ENCODE peak calls at places on chromosomes 5 and 9, in four cellular contexts. H is astrocyte, K is HepG2, Z is fibroblast of lung. Q is an unnamed sample.

GRCh38 chr5:175344331-175345200 is 99.4 kb downstream of the DRD1 start:
- DNase-seq in H (peak; percentile 86), K (peak; percentile 11), Z (peak; percentile 8), Q (peak; percentile 3)

GRCh38 chr9:120931278-120932085 is 4.9 kb upstream of the TRAF1 start:
- DNase-seq in H (peak; percentile 69), K (no peak), Z (peak; percentile 66), Q (peak; percentile 85)

GRCh38 chr5:178234753-178235599 is 2.4 kb upstream of the PHYKPL start:
- DNase-seq in H (peak; percentile 20), K (peak; percentile 43), Z (peak; percentile 54), Q (peak; percentile 76)

GRCh38 chr5:1951165-1951816 is 68.6 kb upstream of the IRX4 start:
- DNase-seq in H (no peak), K (no peak), Z (no peak), Q (no peak)

GRCh38 chr9:131674425-131675421 is 65.2 kb downstream of the RAPGEF1 start:
- DNase-seq in H (no peak), K (no peak), Z (no peak), Q (no peak)

GRCh38 chr9:33297455-33297854 is 7.1 kb downstream of the NFX1 start:
- DNase-seq in H (no peak), K (no peak), Z (no peak), Q (no peak)

GRCh38 chr5:103218164-103218563 is 40.4 kb upstream of the MACIR start:
- DNase-seq in H (peak; percentile 94), K (peak; percentile 9), Z (peak; percentile 70), Q (peak; percentile 28)

GRCh38 chr9:1100192-1100591 is 50.0 kb downstream of the DMRT2 start:
- DNase-seq in H (no peak), K (no peak), Z (no peak), Q (no peak)

GRCh38 chr9:114538241-114538640 is 33.0 kb upstream of the WHRN start:
- DNase-seq in H (no peak), K (peak; percentile 37), Z (no peak), Q (no peak)

DNA sequence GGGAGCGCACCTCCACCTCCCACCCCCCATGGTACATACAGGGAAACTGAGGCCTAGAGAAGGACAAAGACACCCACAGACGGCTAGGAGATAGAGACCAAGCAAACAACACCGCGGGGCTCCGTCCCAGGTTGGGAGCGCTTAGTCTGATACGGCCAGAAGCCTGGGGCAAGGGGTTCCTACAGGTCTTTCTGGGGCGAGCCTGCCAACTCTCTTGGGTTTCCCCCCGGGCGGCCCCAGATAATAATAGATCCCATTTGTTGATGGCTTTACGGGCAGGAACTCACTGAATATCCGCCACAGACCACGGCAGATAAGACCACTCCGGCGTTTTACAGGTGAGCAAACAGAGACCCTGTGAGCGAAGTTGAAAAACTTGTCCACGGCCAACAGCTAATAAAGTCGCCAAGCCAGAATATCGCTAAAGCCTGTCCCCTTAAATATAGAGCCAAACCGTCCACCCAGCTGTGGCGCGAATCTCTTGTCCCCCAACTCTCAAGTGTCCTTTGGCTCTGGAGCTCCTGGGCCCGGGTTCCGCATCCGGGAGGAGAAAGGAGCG is 5.1 kb upstream of the EBF1 start:
- DNase-seq in H (no peak), K (no peak), Z (no peak), Q (no peak)
- TF ChIP-seq EZH2 in H (no peak), K (no peak), Z (no peak), Q (no peak)

GRCh38 chr9:135201711-135202110 is 114.2 kb downstream of the OLFM1 start:
- DNase-seq in H (no peak), K (no peak), Z (no peak), Q (no peak)
- H3K9me3 ChIP-seq in H (no peaks in the 10 kb centered on the region), K (no peaks in the 10 kb centered on the region), Z (no peaks in the 10 kb centered on the region), Q (no peaks in the 10 kb centered on the region)

DNA sequence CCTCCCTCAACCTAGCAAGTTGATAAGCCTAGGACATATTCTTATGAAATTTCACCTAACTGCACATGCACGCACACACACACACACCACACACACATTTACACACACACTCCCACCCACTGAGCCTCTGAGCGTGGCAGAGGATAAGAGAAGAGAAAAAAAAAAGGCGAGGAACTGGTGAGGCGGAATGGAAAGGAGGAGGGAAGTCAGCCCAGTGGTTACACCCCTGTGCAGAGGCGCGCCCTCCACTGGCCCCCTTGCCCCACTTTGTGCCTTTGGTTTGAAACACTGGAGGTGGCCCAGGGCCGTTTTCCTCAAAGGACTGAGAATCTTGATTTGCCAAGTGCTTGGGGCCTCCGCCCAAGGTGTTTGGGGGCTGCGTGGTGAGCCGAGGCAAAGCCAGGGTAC is 20.7 kb downstream of the NR2F1 start:
- DNase-seq in H (no peak), K (no peak), Z (no peak), Q (no peak)
- TF ChIP-seq EZH2 in H (no peak), K (no peak), Z (no peak), Q (no peak)

GRCh38 chr5:65932676-65933075 is 6.3 kb downstream of the ERBIN start:
- DNase-seq in H (no peak), K (no peak), Z (no peak), Q (no peak)

GRCh38 chr5:65933295-65933694 is 6.9 kb downstream of the ERBIN start:
- DNase-seq in H (no peak), K (no peak), Z (no peak), Q (no peak)

GRCh38 chr5:65943771-65944170 is 17.4 kb downstream of the ERBIN start:
- DNase-seq in H (no peak), K (no peak), Z (no peak), Q (no peak)

DNA sequence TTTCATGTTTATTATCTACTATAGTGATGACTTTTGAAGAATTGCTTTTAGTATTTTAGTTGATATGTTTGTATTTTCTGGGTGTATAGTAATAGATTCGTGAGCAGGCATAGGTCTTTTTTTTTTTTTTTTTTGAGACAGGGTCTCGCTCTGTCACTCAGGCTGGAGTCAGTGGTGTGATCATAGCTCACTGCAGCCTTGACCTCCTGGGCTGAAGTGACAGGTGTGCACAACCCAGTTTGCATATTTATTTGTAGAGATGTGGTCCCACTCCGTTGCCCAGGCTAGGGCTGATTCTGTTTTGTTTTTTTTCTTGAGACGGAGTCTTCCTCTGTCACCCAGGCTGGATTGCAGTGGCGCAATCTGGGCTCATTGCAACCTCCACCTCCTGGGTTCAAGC is 11.9 kb downstream of the ERBIN start:
- DNase-seq in H (no peak), K (no peak), Z (no peak), Q (no peak)
- H3K9me3 ChIP-seq in H (no peaks in the 10 kb centered on the region), K (no peaks in the 10 kb centered on the region), Z (no peaks in the 10 kb centered on the region), Q (no peaks in the 10 kb centered on the region)

GRCh38 chr5:154456540-154456939 is 10.7 kb downstream of the SAP30L start:
- DNase-seq in H (no peak), K (no peak), Z (no peak), Q (no peak)

GRCh38 chr5:154461531-154461930 is 15.7 kb downstream of the SAP30L start:
- DNase-seq in H (no peak), K (no peak), Z (no peak), Q (peak; percentile 70)

GRCh38 chr5:154464435-154464834 is 13.6 kb downstream of the HAND1 start:
- DNase-seq in H (no peak), K (no peak), Z (no peak), Q (no peak)

GRCh38 chr5:154459015-154459414 is 13.2 kb downstream of the SAP30L start:
- DNase-seq in H (no peak), K (no peak), Z (no peak), Q (no peak)

DNA sequence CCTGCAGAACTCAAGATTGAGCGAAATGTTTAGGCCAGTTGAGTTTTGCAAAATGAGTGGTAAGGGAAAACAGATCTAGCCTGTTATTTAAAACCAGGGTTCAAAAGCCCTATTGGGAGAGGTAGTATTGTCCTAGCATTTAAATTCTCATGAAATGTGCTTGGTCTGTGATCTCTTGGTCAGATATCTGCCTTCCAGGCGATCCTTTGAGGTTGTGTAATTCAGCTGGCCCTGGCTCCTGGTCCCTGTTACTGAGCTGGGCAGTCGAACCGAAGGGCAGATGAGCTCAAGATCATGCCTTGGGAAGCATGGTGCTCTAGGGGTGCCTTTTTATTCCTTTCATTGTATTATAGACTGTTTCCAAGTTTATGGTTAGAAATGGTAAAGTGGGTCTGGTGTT is 14.4 kb downstream of the SAP30L start:
- DNase-seq in H (no peak), K (no peak), Z (no peak), Q (no peak)
- TF ChIP-seq EZH2 in H (no peak), K (no peak), Z (no peak), Q (no peak)

GRCh38 chr5:3030511-3031165 is 279.2 kb upstream of the IRX2 start:
- DNase-seq in H (no peak), K (no peak), Z (no peak), Q (no peak)
- H3K9me3 ChIP-seq in H (peaks cover 15% of the 10 kb centered on the region), K (no peaks in the 10 kb centered on the region), Z (no peaks in the 10 kb centered on the region), Q (no peaks in the 10 kb centered on the region)

GRCh38 chr5:78511116-78511906 is 137.3 kb downstream of the LHFPL2 start:
- DNase-seq in H (no peak), K (no peak), Z (no peak), Q (no peak)

GRCh38 chr5:78512440-78512839 is 136.1 kb downstream of the LHFPL2 start:
- DNase-seq in H (no peak), K (no peak), Z (no peak), Q (no peak)

GRCh38 chr5:78509145-78509865 is 139.3 kb downstream of the LHFPL2 start:
- DNase-seq in H (no peak), K (no peak), Z (no peak), Q (no peak)

GRCh38 chr5:78508231-78508765 is 140.3 kb downstream of the LHFPL2 start:
- DNase-seq in H (peak; percentile 62), K (peak; percentile 60), Z (peak; percentile 56), Q (peak; percentile 60)

DNA sequence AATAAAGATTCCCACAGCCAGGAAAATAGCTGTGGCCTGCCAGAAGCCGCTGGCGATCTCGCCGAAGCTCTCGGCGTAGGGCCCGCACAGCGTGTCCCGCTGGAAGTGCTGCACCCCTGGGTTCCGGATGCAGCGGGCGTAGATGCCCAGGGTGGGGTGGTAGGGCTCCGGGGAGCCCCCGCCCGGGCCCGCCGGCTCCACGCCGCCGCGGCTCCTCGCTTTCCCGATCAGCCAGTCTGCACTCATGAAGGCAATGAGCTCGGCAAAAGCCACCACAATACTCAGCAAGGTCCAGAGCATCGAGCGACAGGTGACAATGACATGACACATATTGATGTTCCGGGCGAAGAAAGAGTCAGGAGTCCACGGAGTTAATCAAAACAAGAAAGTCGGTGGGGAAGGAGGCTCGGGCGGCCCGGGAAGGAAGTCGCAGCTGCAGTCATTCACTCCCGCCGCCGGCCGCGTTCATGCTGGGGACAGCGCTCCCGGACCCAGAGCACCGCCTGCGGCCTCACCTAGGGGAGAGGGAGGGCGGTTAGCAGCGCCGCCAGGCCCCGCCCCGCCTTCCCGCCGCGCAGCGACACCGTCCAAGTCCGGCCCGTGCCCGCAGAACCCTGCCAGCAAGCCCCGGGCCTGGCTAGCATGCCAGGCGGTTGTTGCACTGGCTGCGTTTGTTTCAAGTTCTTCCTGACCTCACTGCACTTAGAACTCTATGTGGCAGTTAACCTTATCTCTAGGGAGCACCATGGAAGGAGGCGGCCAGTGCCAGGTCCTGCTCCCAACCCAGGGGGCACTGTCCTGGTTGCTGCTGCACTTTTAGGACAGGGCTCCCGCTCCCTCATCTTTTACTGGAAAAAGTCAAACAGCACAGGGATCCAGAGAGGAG is 138.4 kb downstream of the LHFPL2 start:
- DNase-seq in H (no peak), K (no peak), Z (no peak), Q (peak; percentile 61)
- TF ChIP-seq EZH2 in H (peak; percentile 24), K (no peak), Z (no peak), Q (no peak)

GRCh38 chr9:101415578-101415977 is 16.9 kb downstream of the ZNF189 start:
- DNase-seq in H (no peak), K (no peak), Z (no peak), Q (no peak)
- H3K9me3 ChIP-seq in H (no peaks in the 10 kb centered on the region), K (no peaks in the 10 kb centered on the region), Z (no peaks in the 10 kb centered on the region), Q (no peaks in the 10 kb centered on the region)